ENCODE peak calls at places on chromosomes 1 and 21, in ten cellular contexts. W, K, O, Q, Z, T, X, S, J and L are unnamed samples.

GRCh38 chr1:230342019-230342418 is 84.1 kb downstream of the PGBD5 start:
- DNase-seq in S (no peak), X (no peak), K (no peak), W (no peak), Z (no peak), J (no peak), O (no peak), Q (no peak), T (no peak), L (no peak)

GRCh38 chr1:114201486-114201885 is 47.8 kb upstream of the SYT6 start:
- DNase-seq in X (no peak), Q (no peak), T (no peak), S (no peak), O (no peak), W (no peak), K (no peak), J (no peak), Z (no peak), L (no peak)

GRCh38 chr1:175204285-175204684 is 11.7 kb upstream of the KIAA0040 start:
- DNase-seq in K (no peak), O (no peak), Z (no peak), J (no peak), Q (no peak), S (peak; percentile 75), W (no peak), X (no peak), T (no peak), L (peak; percentile 16)

GRCh38 chr1:119962296-119962968 is 66.1 kb upstream of the ADAM30 start:
- DNase-seq in W (no peak), Q (no peak), X (no peak), Z (no peak), J (no peak), O (no peak), T (no peak), K (no peak), S (no peak), L (no peak)

GRCh38 chr1:32470991-32471694 is 6.3 kb downstream of the ZBTB8B start:
- DNase-seq in S (peak; percentile 55), T (no peak), X (no peak), Q (no peak), W (no peak), Z (no peak), J (no peak), O (no peak), K (no peak), L (no peak)

GRCh38 chr1:32810358-32810757 is 6.8 kb downstream of the YARS1 start:
- DNase-seq in X (no peak), S (no peak), O (no peak), K (no peak), Q (no peak), T (no peak), W (no peak), J (no peak), Z (no peak), L (no peak)

GRCh38 chr1:172203135-172203823 is 217.2 kb upstream of the C1orf105 start:
- DNase-seq in S (no peak), O (no peak), K (no peak), J (no peak), Q (no peak), X (no peak), W (peak; percentile 18), T (peak; percentile 19), Z (no peak), L (no peak)

GRCh38 chr1:107842241-107842640 is 122.7 kb downstream of the VAV3 start:
- DNase-seq in Q (no peak), K (peak; percentile 87), W (no peak), X (no peak), J (no peak), O (no peak), S (peak; percentile 9), Z (no peak), T (no peak), L (peak; percentile 62)

GRCh38 chr1:27296773-27297214 is 25.2 kb upstream of the TMEM222 start:
- DNase-seq in K (no peak), X (peak; percentile 61), S (peak; percentile 51), Q (no peak), W (peak; percentile 77), J (peak; percentile 70), Z (peak; percentile 37), O (no peak), T (peak; percentile 54), L (peak; percentile 62)

GRCh38 chr1:23354260-23354659 is 10.2 kb upstream of the HNRNPR start:
- DNase-seq in Z (no peak), Q (no peak), J (no peak), W (no peak), K (no peak), X (no peak), O (no peak), S (no peak), T (no peak), L (no peak)

GRCh38 chr1:114003431-114003830 is 24.2 kb downstream of the OLFML3 start:
- DNase-seq in S (no peak), J (no peak), X (no peak), W (no peak), O (no peak), K (no peak), Q (no peak), Z (no peak), T (no peak), L (no peak)

GRCh38 chr1:244065960-244066388 is 14.9 kb downstream of the ZBTB18 start:
- DNase-seq in S (no peak), J (no peak), Q (peak; percentile 78), T (peak; percentile 84), Z (no peak), W (no peak), X (no peak), O (no peak), K (peak; percentile 60), L (peak; percentile 71)

GRCh38 chr1:94674876-94675275 is 133.3 kb upstream of the F3 start:
- DNase-seq in Z (no peak), J (no peak), W (no peak), T (no peak), S (no peak), K (no peak), O (no peak), Q (no peak), X (no peak), L (no peak)

GRCh38 chr1:53654216-53655210 is 84.5 kb downstream of the GLIS1 start:
- DNase-seq in Q (peak; percentile 29), J (no peak), Z (no peak), T (peak; percentile 93), S (no peak), K (no peak), X (no peak), W (no peak), O (peak; percentile 55), L (no peak)

GRCh38 chr21:32348604-32349332 is 44.0 kb downstream of the URB1 start:
- DNase-seq in O (no peak), S (no peak), J (no peak), X (no peak), T (no peak), K (no peak), Q (no peak), W (peak; percentile 31), Z (no peak), L (peak; percentile 90)

GRCh38 chr1:41762251-41762650 is 156.5 kb downstream of the HIVEP3 start:
- DNase-seq in S (no peak), X (no peak), Z (no peak), T (no peak), O (no peak), J (no peak), K (no peak), Q (no peak), W (no peak), L (no peak)
- TF ChIP-seq CTCF in S (no peak), X (peak; percentile 19), Z (no peak), T (no peak), O (peak; percentile 17), J (no peak), K (no peak), Q (peak; percentile 20), W (no peak), L (no peak)

DNA sequence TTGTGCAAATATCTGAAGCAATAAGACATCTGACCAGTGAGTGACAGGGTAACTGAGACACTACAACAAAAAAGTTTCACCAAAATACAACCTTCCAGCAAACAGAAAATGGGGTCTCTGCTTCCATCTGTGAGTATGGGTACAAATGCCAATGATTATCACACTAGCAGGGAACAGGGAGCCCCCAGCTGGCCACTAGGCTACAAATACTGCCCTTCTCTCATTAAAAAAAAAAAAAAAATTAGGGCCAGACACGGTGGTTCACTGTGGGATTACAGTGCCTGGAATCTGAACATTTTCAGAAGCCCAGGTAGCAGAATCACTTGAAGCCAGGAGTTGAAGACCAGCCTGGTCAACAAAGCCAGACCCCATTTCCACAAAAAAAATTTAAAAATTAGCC is 48.4 kb upstream of the EDARADD start:
- DNase-seq in T (no peak), Z (peak; percentile 13), Q (no peak), S (peak; percentile 8), J (no peak), O (no peak), W (no peak), K (no peak), X (no peak), L (no peak)
- TF ChIP-seq CTCF in T (no peak), Z (peak; percentile 22), Q (peak; percentile 34), S (no peak), J (no peak), O (peak; percentile 49), W (no peak), K (no peak), X (no peak), L (no peak)

GRCh38 chr1:245807954-245808719 is 653.4 kb downstream of the KIF26B start:
- DNase-seq in S (peak; percentile 51), T (no peak), O (no peak), Q (no peak), J (no peak), K (no peak), W (no peak), Z (no peak), X (no peak), L (no peak)
- TF ChIP-seq CTCF in S (no peak), T (no peak), O (no peak), Q (no peak), J (no peak), K (no peak), W (no peak), Z (no peak), X (no peak), L (no peak)

GRCh38 chr1:91398291-91398690 is 6.3 kb downstream of the HFM1 start:
- DNase-seq in W (no peak), X (no peak), Q (no peak), O (no peak), K (no peak), S (no peak), J (no peak), T (no peak), Z (no peak), L (no peak)

GRCh38 chr1:91397605-91398004 is 7.0 kb downstream of the HFM1 start:
- DNase-seq in S (no peak), O (no peak), T (no peak), W (no peak), J (no peak), Q (no peak), X (no peak), Z (no peak), K (no peak), L (no peak)

GRCh38 chr1:91402023-91402422 is 2.6 kb downstream of the HFM1 start:
- DNase-seq in Q (no peak), T (peak; percentile 20), X (no peak), O (no peak), J (no peak), W (no peak), K (peak; percentile 8), Z (peak; percentile 29), S (peak; percentile 6), L (peak; percentile 28)

GRCh38 chr1:91404151-91405012 is at the start of gene HFM1:
- DNase-seq in Q (peak; percentile 11), O (peak; percentile 92), S (peak; percentile 78), K (peak; percentile 52), W (peak; percentile 57), Z (peak; percentile 73), X (no peak), J (peak; percentile 81), T (peak; percentile 69), L (peak; percentile 68)

GRCh38 chr1:91400133-91400725 is 4.4 kb downstream of the HFM1 start:
- DNase-seq in O (no peak), X (no peak), Q (no peak), W (no peak), K (no peak), Z (peak; percentile 8), T (no peak), J (no peak), S (no peak), L (peak; percentile 14)
- TF ChIP-seq CTCF in O (no peak), X (no peak), Q (no peak), W (no peak), K (no peak), Z (no peak), T (no peak), J (no peak), S (no peak), L (no peak)